ENCODE peak calls at places on chromosomes 16 and 17, in four cellular contexts. One of them, this sample, is unnamed.

GRCh38 chr17:51397361-51398127 is 137.2 kb downstream of the UTP18 start:
- DNase-seq in ELR: peak
- DNase-seq in stimulated activated CD8-positive, alpha-beta memory T cell treated with anti-CD3 and anti-CD28 coated beads, Interleukin-12 subunit alpha, Interleukin-12 subunit beta, amount 100 ng/mL, for 4 hours: no peak
- DNase-seq in fibroblast of mammary gland: peak
- DNase-seq in this sample: no peak

GRCh38 chr17:76862079-76862478 is 6.1 kb upstream of the MGAT5B start:
- DNase-seq in stimulated activated CD8-positive, alpha-beta memory T cell treated with anti-CD3 and anti-CD28 coated beads, Interleukin-12 subunit alpha, Interleukin-12 subunit beta, amount 100 ng/mL, for 4 hours: no peak
- DNase-seq in ELR: no peak
- DNase-seq in fibroblast of mammary gland: no peak
- DNase-seq in this sample: no peak

GRCh38 chr16:73616186-73616585 is 568.3 kb upstream of the ZFHX3 start:
- DNase-seq in ELR: peak
- DNase-seq in stimulated activated CD8-positive, alpha-beta memory T cell treated with anti-CD3 and anti-CD28 coated beads, Interleukin-12 subunit alpha, Interleukin-12 subunit beta, amount 100 ng/mL, for 4 hours: no peak
- DNase-seq in fibroblast of mammary gland: no peak
- DNase-seq in this sample: no peak

GRCh38 chr16:47136101-47136820 is 7.5 kb downstream of the NETO2 start:
- DNase-seq in ELR: peak
- DNase-seq in stimulated activated CD8-positive, alpha-beta memory T cell treated with anti-CD3 and anti-CD28 coated beads, Interleukin-12 subunit alpha, Interleukin-12 subunit beta, amount 100 ng/mL, for 4 hours: no peak
- DNase-seq in fibroblast of mammary gland: peak
- DNase-seq in this sample: peak

GRCh38 chr17:17071531-17072360 is 29.5 kb downstream of the MPRIP start:
- DNase-seq in ELR: no peak
- DNase-seq in fibroblast of mammary gland: no peak
- DNase-seq in stimulated activated CD8-positive, alpha-beta memory T cell treated with anti-CD3 and anti-CD28 coated beads, Interleukin-12 subunit alpha, Interleukin-12 subunit beta, amount 100 ng/mL, for 4 hours: no peak
- DNase-seq in this sample: no peak

GRCh38 chr16:27401768-27402568 is at the start of gene IL21R:
- DNase-seq in ELR: peak
- DNase-seq in stimulated activated CD8-positive, alpha-beta memory T cell treated with anti-CD3 and anti-CD28 coated beads, Interleukin-12 subunit alpha, Interleukin-12 subunit beta, amount 100 ng/mL, for 4 hours: peak
- DNase-seq in fibroblast of mammary gland: peak
- DNase-seq in this sample: no peak

GRCh38 chr17:15909481-15909991 is 35.4 kb upstream of the ADORA2B start:
- DNase-seq in ELR: no peak
- DNase-seq in fibroblast of mammary gland: peak
- DNase-seq in stimulated activated CD8-positive, alpha-beta memory T cell treated with anti-CD3 and anti-CD28 coated beads, Interleukin-12 subunit alpha, Interleukin-12 subunit beta, amount 100 ng/mL, for 4 hours: no peak
- DNase-seq in this sample: peak

GRCh38 chr17:35010093-35010492 is 29.8 kb downstream of the LIG3 start:
- DNase-seq in stimulated activated CD8-positive, alpha-beta memory T cell treated with anti-CD3 and anti-CD28 coated beads, Interleukin-12 subunit alpha, Interleukin-12 subunit beta, amount 100 ng/mL, for 4 hours: no peak
- DNase-seq in ELR: no peak
- DNase-seq in fibroblast of mammary gland: peak
- DNase-seq in this sample: no peak

GRCh38 chr16:50298075-50298460 is 31.7 kb downstream of the ADCY7 start:
- DNase-seq in stimulated activated CD8-positive, alpha-beta memory T cell treated with anti-CD3 and anti-CD28 coated beads, Interleukin-12 subunit alpha, Interleukin-12 subunit beta, amount 100 ng/mL, for 4 hours: no peak
- DNase-seq in ELR: no peak
- DNase-seq in fibroblast of mammary gland: no peak
- DNase-seq in this sample: peak

GRCh38 chr17:68356520-68356919 is 65.2 kb downstream of the ARSG start:
- DNase-seq in stimulated activated CD8-positive, alpha-beta memory T cell treated with anti-CD3 and anti-CD28 coated beads, Interleukin-12 subunit alpha, Interleukin-12 subunit beta, amount 100 ng/mL, for 4 hours: peak
- DNase-seq in fibroblast of mammary gland: no peak
- DNase-seq in ELR: no peak
- DNase-seq in this sample: no peak

GRCh38 chr17:1005361-1005946 is 8.5 kb downstream of the TIMM22 start:
- DNase-seq in stimulated activated CD8-positive, alpha-beta memory T cell treated with anti-CD3 and anti-CD28 coated beads, Interleukin-12 subunit alpha, Interleukin-12 subunit beta, amount 100 ng/mL, for 4 hours: no peak
- DNase-seq in fibroblast of mammary gland: peak
- DNase-seq in ELR: no peak
- DNase-seq in this sample: no peak

GRCh38 chr17:31391496-31391949 is at the start of gene RAB11FIP4:
- DNase-seq in fibroblast of mammary gland: no peak
- DNase-seq in stimulated activated CD8-positive, alpha-beta memory T cell treated with anti-CD3 and anti-CD28 coated beads, Interleukin-12 subunit alpha, Interleukin-12 subunit beta, amount 100 ng/mL, for 4 hours: no peak
- DNase-seq in ELR: no peak
- DNase-seq in this sample: no peak

This sample was measured in HepG2.